ENCODE peak calls at places on chromosomes 6 and 20, in six cellular contexts. One of them, this sample, is unnamed.

GRCh38 chr6:3506195-3506594 is 49.3 kb upstream of the SLC22A23 start:
- DNase-seq in neuronal stem cell: no peak
- DNase-seq in IMR-90: no peak
- DNase-seq in mesenchymal stem cell: no peak
- DNase-seq in H1: no peak
- DNase-seq in trophoblast cell: no peak
- DNase-seq in this sample: no peak

GRCh38 chr6:113339173-113339572 is 518.0 kb upstream of the MARCKS start:
- DNase-seq in IMR-90: no peak
- DNase-seq in neuronal stem cell: no peak
- DNase-seq in H1: no peak
- DNase-seq in mesenchymal stem cell: no peak
- DNase-seq in trophoblast cell: no peak
- DNase-seq in this sample: no peak

GRCh38 chr20:56574531-56575142 is 41.6 kb downstream of the FAM209B start:
- DNase-seq in trophoblast cell: no peak
- DNase-seq in neuronal stem cell: no peak
- DNase-seq in H1: no peak
- DNase-seq in mesenchymal stem cell: no peak
- DNase-seq in IMR-90: no peak
- DNase-seq in this sample: no peak

GRCh38 chr6:775863-776262 is 82.9 kb upstream of the EXOC2 start:
- DNase-seq in trophoblast cell: no peak
- DNase-seq in H1: no peak
- DNase-seq in neuronal stem cell: no peak
- DNase-seq in mesenchymal stem cell: no peak
- DNase-seq in IMR-90: no peak
- DNase-seq in this sample: no peak

GRCh38 chr6:116451916-116452315 is 9.3 kb upstream of the CALHM6 start:
- DNase-seq in trophoblast cell: no peak
- DNase-seq in H1: no peak
- DNase-seq in neuronal stem cell: no peak
- DNase-seq in mesenchymal stem cell: no peak
- DNase-seq in IMR-90: no peak
- DNase-seq in this sample: no peak

GRCh38 chr6:44010411-44011349 is 116.6 kb downstream of the MRPL14 start:
- DNase-seq in neuronal stem cell: no peak
- DNase-seq in IMR-90: peak; percentile 100
- DNase-seq in trophoblast cell: no peak
- DNase-seq in mesenchymal stem cell: peak; percentile 100
- DNase-seq in H1: no peak
- DNase-seq in this sample: no peak

GRCh38 chr20:3406481-3407425 is 716 bp downstream of the DNAAF9 start:
- DNase-seq in H1: peak; percentile 50
- DNase-seq in neuronal stem cell: peak; percentile 35
- DNase-seq in trophoblast cell: no peak
- DNase-seq in mesenchymal stem cell: peak; percentile 73
- DNase-seq in IMR-90: peak; percentile 40
- DNase-seq in this sample: peak; percentile 37

GRCh38 chr6:16229710-16230109 is 8.7 kb upstream of the GMPR start:
- DNase-seq in H1: no peak
- DNase-seq in mesenchymal stem cell: no peak
- DNase-seq in neuronal stem cell: no peak
- DNase-seq in trophoblast cell: no peak
- DNase-seq in IMR-90: no peak
- DNase-seq in this sample: no peak

GRCh38 chr20:44750081-44750805 is 4.6 kb downstream of the KCNK15 start:
- DNase-seq in neuronal stem cell: no peak
- DNase-seq in IMR-90: no peak
- DNase-seq in H1: peak; percentile 71
- DNase-seq in mesenchymal stem cell: no peak
- DNase-seq in trophoblast cell: no peak
- DNase-seq in this sample: peak; percentile 61

GRCh38 chr20:63022501-63022900 is 15.7 kb upstream of the BHLHE23 start:
- DNase-seq in H1: no peak
- DNase-seq in mesenchymal stem cell: no peak
- DNase-seq in IMR-90: no peak
- DNase-seq in trophoblast cell: no peak
- DNase-seq in neuronal stem cell: no peak
- DNase-seq in this sample: peak; percentile 28

GRCh38 chr6:119024111-119024510 is 54.4 kb downstream of the FAM184A start:
- DNase-seq in trophoblast cell: no peak
- DNase-seq in H1: no peak
- DNase-seq in mesenchymal stem cell: no peak
- DNase-seq in neuronal stem cell: peak; percentile 18
- DNase-seq in IMR-90: no peak
- DNase-seq in this sample: no peak

GRCh38 chr6:90068835-90069478 is 174.7 kb downstream of the GJA10 start:
- DNase-seq in mesenchymal stem cell: peak; percentile 4
- DNase-seq in IMR-90: peak; percentile 35
- DNase-seq in H1: no peak
- DNase-seq in neuronal stem cell: no peak
- DNase-seq in trophoblast cell: no peak
- DNase-seq in this sample: no peak

GRCh38 chr6:151916075-151916474 is 108.6 kb downstream of the ESR1 start:
- DNase-seq in H1: no peak
- DNase-seq in IMR-90: no peak
- DNase-seq in trophoblast cell: no peak
- DNase-seq in mesenchymal stem cell: no peak
- DNase-seq in neuronal stem cell: no peak
- DNase-seq in this sample: no peak

GRCh38 chr6:107917468-107918375 is 40.3 kb downstream of the SEC63 start:
- DNase-seq in trophoblast cell: no peak
- DNase-seq in mesenchymal stem cell: no peak
- DNase-seq in IMR-90: no peak
- DNase-seq in H1: no peak
- DNase-seq in neuronal stem cell: no peak
- DNase-seq in this sample: no peak

GRCh38 chr6:119076173-119076965 is 2.1 kb downstream of the FAM184A start:
- DNase-seq in mesenchymal stem cell: no peak
- DNase-seq in H1: no peak
- DNase-seq in IMR-90: no peak
- DNase-seq in trophoblast cell: no peak
- DNase-seq in neuronal stem cell: no peak
- DNase-seq in this sample: no peak

GRCh38 chr6:34142599-34142998 is 3.3 kb downstream of the GRM4 start:
- DNase-seq in neuronal stem cell: no peak
- DNase-seq in IMR-90: no peak
- DNase-seq in H1: no peak
- DNase-seq in mesenchymal stem cell: no peak
- DNase-seq in trophoblast cell: no peak
- DNase-seq in this sample: peak; percentile 81

GRCh38 chr6:109768485-109768884 is 77.4 kb downstream of the FIG4 start:
- DNase-seq in IMR-90: peak; percentile 66
- DNase-seq in trophoblast cell: peak; percentile 64
- DNase-seq in neuronal stem cell: no peak
- DNase-seq in mesenchymal stem cell: no peak
- DNase-seq in H1: no peak
- DNase-seq in this sample: no peak

GRCh38 chr6:157946865-157947532 is 34.7 kb upstream of the SYNJ2 start:
- DNase-seq in H1: no peak
- DNase-seq in trophoblast cell: no peak
- DNase-seq in mesenchymal stem cell: no peak
- DNase-seq in IMR-90: peak; percentile 10
- DNase-seq in neuronal stem cell: no peak
- DNase-seq in this sample: no peak

GRCh38 chr6:44831002-44831610 is 443.6 kb downstream of the CDC5L start:
- DNase-seq in mesenchymal stem cell: peak; percentile 64
- DNase-seq in H1: no peak
- DNase-seq in IMR-90: no peak
- DNase-seq in trophoblast cell: peak; percentile 40
- DNase-seq in neuronal stem cell: peak; percentile 27
- DNase-seq in this sample: no peak

GRCh38 chr6:1622220-1622841 is 12.6 kb downstream of the FOXC1 start:
- DNase-seq in neuronal stem cell: no peak
- DNase-seq in H1: no peak
- DNase-seq in trophoblast cell: no peak
- DNase-seq in mesenchymal stem cell: no peak
- DNase-seq in IMR-90: no peak
- DNase-seq in this sample: no peak

GRCh38 chr6:53411451-53411850 is 62.7 kb upstream of the ELOVL5 start:
- DNase-seq in mesenchymal stem cell: no peak
- DNase-seq in trophoblast cell: no peak
- DNase-seq in IMR-90: peak; percentile 37
- DNase-seq in H1: no peak
- DNase-seq in neuronal stem cell: no peak
- DNase-seq in this sample: no peak

GRCh38 chr6:73566954-73567591 is 46.2 kb upstream of the EEF1A1 start:
- DNase-seq in neuronal stem cell: no peak
- DNase-seq in H1: no peak
- DNase-seq in mesenchymal stem cell: peak; percentile 66
- DNase-seq in trophoblast cell: peak; percentile 84
- DNase-seq in IMR-90: peak; percentile 35
- DNase-seq in this sample: no peak

GRCh38 chr6:79467716-79468115 is 69.5 kb downstream of the LCA5 start:
- DNase-seq in IMR-90: peak; percentile 4
- DNase-seq in neuronal stem cell: no peak
- DNase-seq in H1: no peak
- DNase-seq in mesenchymal stem cell: peak; percentile 26
- DNase-seq in trophoblast cell: peak; percentile 53
- DNase-seq in this sample: no peak

GRCh38 chr20:9068232-9068781 is 580 bp upstream of the PLCB4 start:
- DNase-seq in neuronal stem cell: peak; percentile 63
- DNase-seq in H1: peak; percentile 84
- DNase-seq in trophoblast cell: peak; percentile 8
- DNase-seq in IMR-90: peak; percentile 41
- DNase-seq in mesenchymal stem cell: peak; percentile 50
- DNase-seq in this sample: peak; percentile 69
- H2BK120ac ChIP-seq in neuronal stem cell: peak overlapping the region; percentile 4
- H2BK120ac ChIP-seq in H1: no peak overlapping the region
- H2BK120ac ChIP-seq in trophoblast cell: peak overlapping the region; percentile 20
- H2BK120ac ChIP-seq in IMR-90: peak overlapping the region; percentile 88
- H2BK120ac ChIP-seq in mesenchymal stem cell: peak overlapping the region; percentile 94
- H2BK120ac ChIP-seq in this sample: no peak overlapping the region

DNA sequence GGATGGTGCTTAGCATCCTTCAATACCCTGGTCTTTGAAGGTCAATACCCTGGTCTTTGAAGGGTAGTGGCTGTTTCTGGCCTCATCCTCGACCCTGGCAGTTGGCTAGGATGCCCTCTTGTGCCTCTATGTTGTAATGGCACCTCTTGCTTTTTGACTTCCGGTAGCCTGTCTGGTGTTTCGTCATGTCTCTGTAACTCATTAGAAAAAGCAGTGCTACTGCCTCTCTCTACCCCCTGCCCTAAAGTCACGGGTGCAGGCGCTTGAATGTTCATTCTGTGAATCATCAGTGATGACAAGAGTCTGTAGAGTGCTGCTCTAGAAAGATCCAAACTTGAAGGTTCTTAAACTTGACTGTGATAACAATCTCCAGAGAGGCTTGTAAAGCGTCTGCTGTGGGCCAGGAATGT is 28.3 kb downstream of the RSPO4 start:
- DNase-seq in H1: no peak
- DNase-seq in IMR-90: peak; percentile 10
- DNase-seq in neuronal stem cell: no peak
- DNase-seq in mesenchymal stem cell: peak; percentile 32
- DNase-seq in trophoblast cell: peak; percentile 63
- DNase-seq in this sample: peak; percentile 66
- H2AFZ ChIP-seq in H1: no peak overlapping the region
- H2AFZ ChIP-seq in IMR-90: no peak overlapping the region
- H2AFZ ChIP-seq in neuronal stem cell: peak overlapping the region; percentile 81
- H2AFZ ChIP-seq in mesenchymal stem cell: no peak overlapping the region
- H2AFZ ChIP-seq in trophoblast cell: no peak overlapping the region
- H2AFZ ChIP-seq in this sample: no peak overlapping the region

DNA sequence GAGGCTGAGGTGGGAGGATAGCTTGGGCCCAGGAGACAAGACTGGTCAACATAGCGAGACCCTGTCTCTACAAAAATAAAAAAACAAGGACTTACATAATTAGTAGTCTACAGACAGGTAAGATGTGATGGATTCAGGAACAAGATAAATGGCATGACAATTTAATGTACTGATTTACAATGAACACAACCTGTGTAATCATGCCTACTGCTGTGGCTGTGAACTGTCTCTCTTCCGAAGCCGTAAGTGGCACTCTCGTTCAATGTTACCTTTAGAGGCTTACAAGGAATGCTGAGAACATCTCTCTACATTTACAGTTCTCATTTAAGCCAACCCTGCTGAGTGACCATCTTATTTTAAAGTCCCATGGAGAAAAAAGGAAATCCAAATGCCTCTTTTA is 134.8 kb upstream of the PRDM1 start:
- DNase-seq in mesenchymal stem cell: no peak
- DNase-seq in neuronal stem cell: no peak
- DNase-seq in IMR-90: no peak
- DNase-seq in trophoblast cell: no peak
- DNase-seq in H1: no peak
- DNase-seq in this sample: no peak
- H2BK120ac ChIP-seq in mesenchymal stem cell: no peak overlapping the region
- H2BK120ac ChIP-seq in neuronal stem cell: no peak overlapping the region
- H2BK120ac ChIP-seq in IMR-90: no peak overlapping the region
- H2BK120ac ChIP-seq in trophoblast cell: no peak overlapping the region
- H2BK120ac ChIP-seq in H1: no peak overlapping the region
- H2BK120ac ChIP-seq in this sample: no peak overlapping the region

GRCh38 chr6:12012231-12012565 is at the start of gene HIVEP1:
- DNase-seq in trophoblast cell: no peak
- DNase-seq in H1: no peak
- DNase-seq in neuronal stem cell: peak; percentile 55
- DNase-seq in IMR-90: no peak
- DNase-seq in mesenchymal stem cell: no peak
- DNase-seq in this sample: no peak

GRCh38 chr6:12013368-12013617 is 1.2 kb downstream of the HIVEP1 start:
- DNase-seq in mesenchymal stem cell: no peak
- DNase-seq in IMR-90: no peak
- DNase-seq in neuronal stem cell: no peak
- DNase-seq in trophoblast cell: no peak
- DNase-seq in H1: no peak
- DNase-seq in this sample: no peak

GRCh38 chr6:12011276-12012112 is 618 bp upstream of the HIVEP1 start:
- DNase-seq in H1: peak; percentile 90
- DNase-seq in mesenchymal stem cell: peak; percentile 99
- DNase-seq in IMR-90: peak; percentile 96
- DNase-seq in trophoblast cell: peak; percentile 96
- DNase-seq in neuronal stem cell: peak; percentile 94
- DNase-seq in this sample: peak; percentile 97

GRCh38 chr6:12014027-12014872 is 2.1 kb downstream of the HIVEP1 start:
- DNase-seq in H1: no peak
- DNase-seq in IMR-90: peak; percentile 90
- DNase-seq in trophoblast cell: peak; percentile 56
- DNase-seq in neuronal stem cell: no peak
- DNase-seq in mesenchymal stem cell: peak; percentile 81
- DNase-seq in this sample: no peak

DNA sequence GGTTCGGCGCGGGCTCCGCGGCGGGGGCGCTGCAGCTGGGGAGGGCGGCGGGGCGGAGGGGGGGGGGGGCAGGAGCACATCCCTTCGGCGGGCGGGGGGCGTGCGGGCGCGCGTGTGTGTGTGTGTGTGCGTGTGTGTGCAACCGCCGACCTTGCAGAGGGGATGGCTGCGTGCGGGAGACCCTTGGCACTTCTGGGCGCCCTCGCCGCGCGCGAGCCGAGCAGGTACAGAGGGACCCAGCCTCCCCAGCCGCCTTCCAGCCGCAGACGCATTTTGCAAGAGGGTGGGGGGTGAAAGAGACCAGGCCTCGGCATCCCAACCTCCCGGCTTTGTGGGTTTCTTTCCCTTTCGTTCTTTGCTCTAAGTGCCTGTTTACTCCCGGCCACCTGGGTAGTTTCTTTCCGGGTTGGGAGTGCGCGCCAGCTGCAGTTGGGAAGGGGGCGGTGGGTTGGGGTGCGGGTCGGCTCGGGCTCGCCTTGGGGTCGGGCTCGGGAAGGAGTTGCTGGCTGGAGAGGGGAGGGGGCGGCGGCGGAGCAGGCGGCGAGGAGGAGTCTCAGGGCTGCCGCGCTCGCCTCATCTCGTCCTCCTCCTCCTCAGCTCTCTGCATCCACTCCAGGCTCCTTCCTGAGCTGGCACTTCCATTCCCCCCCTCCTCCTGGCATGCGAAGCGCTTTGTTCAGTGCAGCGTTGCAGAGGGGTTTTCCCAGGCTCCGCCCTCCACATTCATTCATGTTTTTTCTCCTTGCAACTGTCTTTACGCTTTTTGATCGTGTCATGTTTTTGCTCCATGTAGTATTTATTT is 655 bp downstream of the HIVEP1 start:
- DNase-seq in trophoblast cell: peak; percentile 85
- DNase-seq in H1: peak; percentile 79
- DNase-seq in neuronal stem cell: peak; percentile 82
- DNase-seq in IMR-90: peak; percentile 95
- DNase-seq in mesenchymal stem cell: peak; percentile 97
- DNase-seq in this sample: peak; percentile 83
- H2AFZ ChIP-seq in trophoblast cell: peak overlapping the region; percentile 67
- H2AFZ ChIP-seq in H1: no peak overlapping the region
- H2AFZ ChIP-seq in neuronal stem cell: peak overlapping the region; percentile 87
- H2AFZ ChIP-seq in IMR-90: peak overlapping the region; percentile 89
- H2AFZ ChIP-seq in mesenchymal stem cell: peak overlapping the region; percentile 36
- H2AFZ ChIP-seq in this sample: no peak overlapping the region